ENCODE peak calls at places on chromosomes 13 and 19, in nine cellular contexts. One of them, this sample, is unnamed.

GRCh38 chr13:66635526-66635925 is 594.6 kb downstream of the PCDH9 start:
- DNase-seq in HT-29: no peak
- DNase-seq in stimulated activated CD4-positive, alpha-beta T cell treated with anti-CD3 and anti-CD28 coated beads, Interleukin-15, amount 100 ng/mL, for 24 hours: no peak
- DNase-seq in AG09319: no peak
- DNase-seq in HEK293T: no peak
- DNase-seq in iPS-NIHi11: no peak
- DNase-seq in glomerular endothelial cell: peak; percentile 81
- DNase-seq in left ventricle myocardium superior: no peak
- DNase-seq in AG10803: peak; percentile 79
- DNase-seq in this sample: no peak

GRCh38 chr13:98429977-98430785 is 146.7 kb downstream of the STK24 start:
- DNase-seq in HT-29: no peak
- DNase-seq in stimulated activated CD4-positive, alpha-beta T cell treated with anti-CD3 and anti-CD28 coated beads, Interleukin-15, amount 100 ng/mL, for 24 hours: no peak
- DNase-seq in AG09319: no peak
- DNase-seq in HEK293T: no peak
- DNase-seq in iPS-NIHi11: no peak
- DNase-seq in glomerular endothelial cell: no peak
- DNase-seq in left ventricle myocardium superior: no peak
- DNase-seq in AG10803: no peak
- DNase-seq in this sample: no peak

GRCh38 chr13:28324181-28324789 is 170.6 kb downstream of the FLT1 start:
- DNase-seq in HT-29: peak; percentile 94
- DNase-seq in stimulated activated CD4-positive, alpha-beta T cell treated with anti-CD3 and anti-CD28 coated beads, Interleukin-15, amount 100 ng/mL, for 24 hours: peak; percentile 67
- DNase-seq in AG09319: no peak
- DNase-seq in HEK293T: peak; percentile 72
- DNase-seq in iPS-NIHi11: peak; percentile 86
- DNase-seq in glomerular endothelial cell: no peak
- DNase-seq in left ventricle myocardium superior: no peak
- DNase-seq in AG10803: peak; percentile 68
- DNase-seq in this sample: peak; percentile 74

GRCh38 chr13:50626031-50626643 is 217.4 kb downstream of the DLEU7 start:
- DNase-seq in HT-29: no peak
- DNase-seq in stimulated activated CD4-positive, alpha-beta T cell treated with anti-CD3 and anti-CD28 coated beads, Interleukin-15, amount 100 ng/mL, for 24 hours: no peak
- DNase-seq in AG09319: no peak
- DNase-seq in HEK293T: no peak
- DNase-seq in iPS-NIHi11: no peak
- DNase-seq in glomerular endothelial cell: no peak
- DNase-seq in left ventricle myocardium superior: no peak
- DNase-seq in AG10803: peak; percentile 78
- DNase-seq in this sample: no peak

GRCh38 chr19:50547385-50548190 is 20.6 kb downstream of the LRRC4B start:
- DNase-seq in HT-29: no peak
- DNase-seq in stimulated activated CD4-positive, alpha-beta T cell treated with anti-CD3 and anti-CD28 coated beads, Interleukin-15, amount 100 ng/mL, for 24 hours: no peak
- DNase-seq in AG09319: no peak
- DNase-seq in HEK293T: no peak
- DNase-seq in iPS-NIHi11: no peak
- DNase-seq in glomerular endothelial cell: no peak
- DNase-seq in left ventricle myocardium superior: no peak
- DNase-seq in AG10803: no peak
- DNase-seq in this sample: peak; percentile 64

GRCh38 chr13:36862002-36862706 is 43.1 kb downstream of the RFXAP start:
- DNase-seq in HT-29: no peak
- DNase-seq in stimulated activated CD4-positive, alpha-beta T cell treated with anti-CD3 and anti-CD28 coated beads, Interleukin-15, amount 100 ng/mL, for 24 hours: no peak
- DNase-seq in AG09319: no peak
- DNase-seq in HEK293T: no peak
- DNase-seq in iPS-NIHi11: no peak
- DNase-seq in glomerular endothelial cell: peak; percentile 29
- DNase-seq in left ventricle myocardium superior: no peak
- DNase-seq in AG10803: peak; percentile 1
- DNase-seq in this sample: no peak

GRCh38 chr13:39035204-39035603 is 2.7 kb downstream of the PROSER1 start:
- DNase-seq in HT-29: peak; percentile 16
- DNase-seq in stimulated activated CD4-positive, alpha-beta T cell treated with anti-CD3 and anti-CD28 coated beads, Interleukin-15, amount 100 ng/mL, for 24 hours: no peak
- DNase-seq in AG09319: no peak
- DNase-seq in HEK293T: peak; percentile 12
- DNase-seq in iPS-NIHi11: no peak
- DNase-seq in glomerular endothelial cell: no peak
- DNase-seq in left ventricle myocardium superior: no peak
- DNase-seq in AG10803: no peak
- DNase-seq in this sample: no peak

GRCh38 chr13:112773601-112774447 is 84.0 kb downstream of the ATP11A start:
- DNase-seq in HT-29: no peak
- DNase-seq in stimulated activated CD4-positive, alpha-beta T cell treated with anti-CD3 and anti-CD28 coated beads, Interleukin-15, amount 100 ng/mL, for 24 hours: no peak
- DNase-seq in AG09319: no peak
- DNase-seq in HEK293T: no peak
- DNase-seq in iPS-NIHi11: no peak
- DNase-seq in glomerular endothelial cell: no peak
- DNase-seq in left ventricle myocardium superior: no peak
- DNase-seq in AG10803: no peak
- DNase-seq in this sample: no peak

GRCh38 chr13:42011601-42012401 is 36.6 kb upstream of the DGKH start:
- DNase-seq in HT-29: peak; percentile 45
- DNase-seq in stimulated activated CD4-positive, alpha-beta T cell treated with anti-CD3 and anti-CD28 coated beads, Interleukin-15, amount 100 ng/mL, for 24 hours: no peak
- DNase-seq in AG09319: no peak
- DNase-seq in HEK293T: peak; percentile 12
- DNase-seq in iPS-NIHi11: peak; percentile 51
- DNase-seq in glomerular endothelial cell: no peak
- DNase-seq in left ventricle myocardium superior: no peak
- DNase-seq in AG10803: no peak
- DNase-seq in this sample: no peak

GRCh38 chr19:42596391-42597071 is 1.8 kb upstream of the CEACAM8 start:
- DNase-seq in HT-29: peak; percentile 82
- DNase-seq in stimulated activated CD4-positive, alpha-beta T cell treated with anti-CD3 and anti-CD28 coated beads, Interleukin-15, amount 100 ng/mL, for 24 hours: peak; percentile 55
- DNase-seq in AG09319: no peak
- DNase-seq in HEK293T: peak; percentile 65
- DNase-seq in iPS-NIHi11: peak; percentile 71
- DNase-seq in glomerular endothelial cell: no peak
- DNase-seq in left ventricle myocardium superior: peak; percentile 45
- DNase-seq in AG10803: no peak
- DNase-seq in this sample: peak; percentile 70

GRCh38 chr13:20489185-20489820 is 36.4 kb downstream of the CRYL1 start:
- DNase-seq in HT-29: peak; percentile 91
- DNase-seq in stimulated activated CD4-positive, alpha-beta T cell treated with anti-CD3 and anti-CD28 coated beads, Interleukin-15, amount 100 ng/mL, for 24 hours: peak; percentile 69
- DNase-seq in AG09319: no peak
- DNase-seq in HEK293T: peak; percentile 29
- DNase-seq in iPS-NIHi11: no peak
- DNase-seq in glomerular endothelial cell: no peak
- DNase-seq in left ventricle myocardium superior: no peak
- DNase-seq in AG10803: no peak
- DNase-seq in this sample: no peak

GRCh38 chr19:52138614-52139290 is 986 bp downstream of the ZNF616 start:
- DNase-seq in HT-29: no peak
- DNase-seq in stimulated activated CD4-positive, alpha-beta T cell treated with anti-CD3 and anti-CD28 coated beads, Interleukin-15, amount 100 ng/mL, for 24 hours: peak; percentile 64
- DNase-seq in AG09319: no peak
- DNase-seq in HEK293T: peak; percentile 12
- DNase-seq in iPS-NIHi11: peak; percentile 68
- DNase-seq in glomerular endothelial cell: no peak
- DNase-seq in left ventricle myocardium superior: peak; percentile 37
- DNase-seq in AG10803: no peak
- DNase-seq in this sample: peak; percentile 61

GRCh38 chr19:45547965-45548609 is 36.5 kb downstream of the OPA3 start:
- DNase-seq in HT-29: peak; percentile 95
- DNase-seq in stimulated activated CD4-positive, alpha-beta T cell treated with anti-CD3 and anti-CD28 coated beads, Interleukin-15, amount 100 ng/mL, for 24 hours: no peak
- DNase-seq in AG09319: no peak
- DNase-seq in HEK293T: peak; percentile 22
- DNase-seq in iPS-NIHi11: peak; percentile 41
- DNase-seq in glomerular endothelial cell: no peak
- DNase-seq in left ventricle myocardium superior: no peak
- DNase-seq in AG10803: peak; percentile 31
- DNase-seq in this sample: no peak

GRCh38 chr13:96052655-96053002 is 572 bp downstream of the UGGT2 start:
- DNase-seq in HT-29: peak; percentile 68
- DNase-seq in stimulated activated CD4-positive, alpha-beta T cell treated with anti-CD3 and anti-CD28 coated beads, Interleukin-15, amount 100 ng/mL, for 24 hours: no peak
- DNase-seq in AG09319: peak; percentile 12
- DNase-seq in HEK293T: peak; percentile 37
- DNase-seq in iPS-NIHi11: peak; percentile 35
- DNase-seq in glomerular endothelial cell: no peak
- DNase-seq in left ventricle myocardium superior: no peak
- DNase-seq in AG10803: peak; percentile 64
- DNase-seq in this sample: peak; percentile 61

GRCh38 chr13:100837611-100838010 is 163.0 kb upstream of the TMTC4 start:
- DNase-seq in HT-29: no peak
- DNase-seq in stimulated activated CD4-positive, alpha-beta T cell treated with anti-CD3 and anti-CD28 coated beads, Interleukin-15, amount 100 ng/mL, for 24 hours: no peak
- DNase-seq in AG09319: no peak
- DNase-seq in HEK293T: no peak
- DNase-seq in iPS-NIHi11: no peak
- DNase-seq in glomerular endothelial cell: no peak
- DNase-seq in left ventricle myocardium superior: no peak
- DNase-seq in AG10803: no peak
- DNase-seq in this sample: no peak

GRCh38 chr19:38559428-38560401 is 58.0 kb downstream of the MAP4K1 start:
- DNase-seq in HT-29: no peak
- DNase-seq in stimulated activated CD4-positive, alpha-beta T cell treated with anti-CD3 and anti-CD28 coated beads, Interleukin-15, amount 100 ng/mL, for 24 hours: peak; percentile 53
- DNase-seq in AG09319: no peak
- DNase-seq in HEK293T: no peak
- DNase-seq in iPS-NIHi11: no peak
- DNase-seq in glomerular endothelial cell: no peak
- DNase-seq in left ventricle myocardium superior: peak; percentile 6
- DNase-seq in AG10803: peak; percentile 2
- DNase-seq in this sample: no peak

GRCh38 chr19:3570619-3571018 is 2.1 kb upstream of the HMG20B start:
- DNase-seq in HT-29: no peak
- DNase-seq in stimulated activated CD4-positive, alpha-beta T cell treated with anti-CD3 and anti-CD28 coated beads, Interleukin-15, amount 100 ng/mL, for 24 hours: no peak
- DNase-seq in AG09319: no peak
- DNase-seq in HEK293T: no peak
- DNase-seq in iPS-NIHi11: no peak
- DNase-seq in glomerular endothelial cell: no peak
- DNase-seq in left ventricle myocardium superior: no peak
- DNase-seq in AG10803: no peak
- DNase-seq in this sample: no peak

GRCh38 chr19:13537454-13537853 is 31.2 kb upstream of the CACNA1A start:
- DNase-seq in HT-29: no peak
- DNase-seq in stimulated activated CD4-positive, alpha-beta T cell treated with anti-CD3 and anti-CD28 coated beads, Interleukin-15, amount 100 ng/mL, for 24 hours: no peak
- DNase-seq in AG09319: no peak
- DNase-seq in HEK293T: no peak
- DNase-seq in iPS-NIHi11: peak; percentile 8
- DNase-seq in glomerular endothelial cell: no peak
- DNase-seq in left ventricle myocardium superior: no peak
- DNase-seq in AG10803: no peak
- DNase-seq in this sample: no peak

GRCh38 chr13:112697756-112698655 is 8.2 kb downstream of the ATP11A start:
- DNase-seq in HT-29: no peak
- DNase-seq in stimulated activated CD4-positive, alpha-beta T cell treated with anti-CD3 and anti-CD28 coated beads, Interleukin-15, amount 100 ng/mL, for 24 hours: no peak
- DNase-seq in AG09319: peak; percentile 58
- DNase-seq in HEK293T: no peak
- DNase-seq in iPS-NIHi11: no peak
- DNase-seq in glomerular endothelial cell: no peak
- DNase-seq in left ventricle myocardium superior: no peak
- DNase-seq in AG10803: peak; percentile 77
- DNase-seq in this sample: no peak

GRCh38 chr19:6010107-6010506 is 32.2 kb upstream of the RANBP3 start:
- DNase-seq in HT-29: no peak
- DNase-seq in stimulated activated CD4-positive, alpha-beta T cell treated with anti-CD3 and anti-CD28 coated beads, Interleukin-15, amount 100 ng/mL, for 24 hours: no peak
- DNase-seq in AG09319: no peak
- DNase-seq in HEK293T: no peak
- DNase-seq in iPS-NIHi11: no peak
- DNase-seq in glomerular endothelial cell: no peak
- DNase-seq in left ventricle myocardium superior: no peak
- DNase-seq in AG10803: no peak
- DNase-seq in this sample: no peak

GRCh38 chr13:44303681-44304432 is 69.8 kb upstream of the SERP2 start:
- DNase-seq in HT-29: no peak
- DNase-seq in stimulated activated CD4-positive, alpha-beta T cell treated with anti-CD3 and anti-CD28 coated beads, Interleukin-15, amount 100 ng/mL, for 24 hours: no peak
- DNase-seq in AG09319: no peak
- DNase-seq in HEK293T: no peak
- DNase-seq in iPS-NIHi11: no peak
- DNase-seq in glomerular endothelial cell: no peak
- DNase-seq in left ventricle myocardium superior: peak; percentile 81
- DNase-seq in AG10803: no peak
- DNase-seq in this sample: peak; percentile 9

GRCh38 chr19:15629003-15629880 is 11.5 kb upstream of the CYP4F3 start:
- DNase-seq in HT-29: peak; percentile 66
- DNase-seq in stimulated activated CD4-positive, alpha-beta T cell treated with anti-CD3 and anti-CD28 coated beads, Interleukin-15, amount 100 ng/mL, for 24 hours: peak; percentile 89
- DNase-seq in AG09319: peak; percentile 0
- DNase-seq in HEK293T: peak; percentile 78
- DNase-seq in iPS-NIHi11: peak; percentile 37
- DNase-seq in glomerular endothelial cell: no peak
- DNase-seq in left ventricle myocardium superior: peak; percentile 89
- DNase-seq in AG10803: peak; percentile 42
- DNase-seq in this sample: peak; percentile 86